ENCODE peak calls at places on chromosomes 1 and 21, in eight cellular contexts. N is choroid plexus epithelial cell; J is HFFc6; L is CD8-positive, alpha-beta T cell; X is epithelial cell of esophagus; S is BJ; G is heart right ventricle; Y is AG04450. F is an unnamed sample.

GRCh38 chr1:218571515-218571914 is 226.4 kb downstream of the TGFB2 start:
- DNase-seq in X (no peak), J (no peak), L (no peak), G (no peak), N (no peak), Y (no peak), S (no peak), F (no peak)

GRCh38 chr1:214503553-214503952 is 47.8 kb downstream of the PTPN14 start:
- DNase-seq in L (no peak), J (no peak), N (no peak), Y (no peak), X (peak), G (no peak), S (no peak), F (no peak)

GRCh38 chr1:41843378-41843777 is 75.3 kb downstream of the HIVEP3 start:
- DNase-seq in L (no peak), Y (peak), G (no peak), X (peak), S (peak), N (peak), J (peak), F (no peak)

GRCh38 chr1:76802094-76802493 is 65.2 kb upstream of the ST6GALNAC5 start:
- DNase-seq in S (no peak), L (no peak), Y (no peak), J (no peak), G (no peak), X (no peak), N (no peak), F (no peak)

GRCh38 chr1:11355594-11356467 is 82.8 kb downstream of the UBIAD1 start:
- DNase-seq in S (no peak), J (no peak), L (no peak), N (no peak), X (no peak), Y (no peak), G (no peak), F (no peak)

GRCh38 chr1:116806245-116806644 is 52.0 kb downstream of the CD2 start:
- DNase-seq in L (no peak), Y (no peak), X (no peak), N (no peak), G (no peak), S (no peak), J (no peak), F (no peak)

GRCh38 chr1:210234254-210234747 is 1.7 kb downstream of the SERTAD4 start:
- DNase-seq in J (no peak), Y (no peak), G (no peak), N (no peak), L (no peak), S (no peak), X (no peak), F (no peak)

GRCh38 chr1:10626011-10626731 is 151.4 kb downstream of the PEX14 start:
- DNase-seq in N (no peak), L (no peak), J (no peak), X (no peak), S (no peak), Y (no peak), G (no peak), F (no peak)

GRCh38 chr1:167122568-167122967 is 28.7 kb downstream of the STYXL2 start:
- DNase-seq in Y (no peak), L (no peak), X (no peak), J (no peak), N (no peak), S (no peak), G (no peak), F (no peak)

GRCh38 chr1:161473363-161473762 is 31.9 kb upstream of the FCGR2A start:
- DNase-seq in J (peak), N (peak), L (no peak), S (no peak), X (peak), Y (no peak), G (no peak), F (no peak)

GRCh38 chr1:70140343-70140742 is 65.0 kb downstream of the LRRC40 start:
- DNase-seq in Y (no peak), J (peak), S (no peak), N (peak), L (no peak), G (peak), X (no peak), F (no peak)

GRCh38 chr1:231693361-231694080 is 66.9 kb downstream of the DISC1 start:
- DNase-seq in J (no peak), S (no peak), Y (no peak), N (no peak), L (no peak), G (no peak), X (no peak), F (no peak)

GRCh38 chr1:97451422-97451821 is 469.4 kb downstream of the DPYD start:
- DNase-seq in J (no peak), L (no peak), N (peak), Y (no peak), G (no peak), X (peak), S (no peak), F (no peak)

GRCh38 chr1:190667914-190668313 is 190.2 kb upstream of the BRINP3 start:
- DNase-seq in S (no peak), X (no peak), L (no peak), G (no peak), N (no peak), Y (no peak), J (no peak), F (no peak)

GRCh38 chr1:51515312-51515960 is 3.6 kb downstream of the EPS15 start:
- DNase-seq in L (no peak), G (no peak), S (no peak), N (no peak), X (no peak), J (no peak), Y (no peak), F (no peak)

GRCh38 chr1:111471012-111471411 is 2.8 kb upstream of the C1orf162 start:
- DNase-seq in X (no peak), N (no peak), Y (no peak), G (peak), S (no peak), L (peak), J (no peak), F (no peak)

GRCh38 chr21:31732538-31732864 is 583 bp upstream of the SCAF4 start:
- DNase-seq in S (no peak), N (no peak), Y (no peak), L (no peak), J (no peak), X (no peak), G (no peak), F (no peak)

GRCh38 chr21:42690586-42690985 is 37.2 kb downstream of the PDE9A start:
- DNase-seq in L (no peak), X (no peak), N (no peak), S (no peak), G (no peak), J (no peak), Y (no peak), F (no peak)

GRCh38 chr1:161953256-161953920 is 70.3 kb downstream of the OLFML2B start:
- DNase-seq in N (no peak), L (no peak), S (no peak), J (no peak), Y (no peak), X (no peak), G (no peak), F (no peak)

GRCh38 chr1:12178511-12178910 is 11.7 kb downstream of the TNFRSF1B start:
- DNase-seq in S (no peak), X (no peak), J (no peak), Y (no peak), N (no peak), L (no peak), G (no peak), F (no peak)

GRCh38 chr1:14795589-14795988 is 197.1 kb downstream of the KAZN start:
- DNase-seq in Y (no peak), X (no peak), L (no peak), N (no peak), J (no peak), S (no peak), G (no peak), F (no peak)

GRCh38 chr21:36069713-36070573 is at the start of gene CBR1:
- DNase-seq in X (peak), J (peak), L (peak), Y (peak), N (peak), G (peak), S (peak), F (peak)
- TF ChIP-seq CTCF in X (no peak), J (peak), L (no peak), Y (no peak), N (no peak), G (no peak), S (no peak), F (no peak)

DNA sequence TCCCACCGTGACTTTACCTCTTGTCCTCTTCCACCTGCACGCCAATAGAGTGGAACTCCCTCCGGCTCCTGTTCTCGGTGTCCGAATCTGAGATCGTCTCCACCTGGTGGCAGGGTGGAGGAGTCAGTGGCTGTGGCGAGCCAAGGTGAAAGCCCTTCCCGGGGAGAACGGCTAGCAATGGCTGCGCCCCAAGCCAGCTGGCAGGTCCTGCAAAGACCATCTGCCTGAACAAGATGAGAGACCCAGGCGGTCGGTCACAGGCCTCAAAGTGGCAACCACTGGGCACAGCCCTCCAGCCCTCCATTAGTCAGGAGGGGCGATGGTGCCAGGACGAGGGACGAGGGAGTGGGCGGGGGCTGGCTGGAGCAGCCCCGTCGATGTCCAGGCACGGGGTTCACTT is 25.4 kb upstream of the SMIM12 start:
- DNase-seq in J (no peak), S (no peak), G (no peak), L (no peak), N (no peak), Y (no peak), X (no peak), F (no peak)
- TF ChIP-seq CTCF in J (peak), S (no peak), G (no peak), L (no peak), N (no peak), Y (no peak), X (no peak), F (no peak)

DNA sequence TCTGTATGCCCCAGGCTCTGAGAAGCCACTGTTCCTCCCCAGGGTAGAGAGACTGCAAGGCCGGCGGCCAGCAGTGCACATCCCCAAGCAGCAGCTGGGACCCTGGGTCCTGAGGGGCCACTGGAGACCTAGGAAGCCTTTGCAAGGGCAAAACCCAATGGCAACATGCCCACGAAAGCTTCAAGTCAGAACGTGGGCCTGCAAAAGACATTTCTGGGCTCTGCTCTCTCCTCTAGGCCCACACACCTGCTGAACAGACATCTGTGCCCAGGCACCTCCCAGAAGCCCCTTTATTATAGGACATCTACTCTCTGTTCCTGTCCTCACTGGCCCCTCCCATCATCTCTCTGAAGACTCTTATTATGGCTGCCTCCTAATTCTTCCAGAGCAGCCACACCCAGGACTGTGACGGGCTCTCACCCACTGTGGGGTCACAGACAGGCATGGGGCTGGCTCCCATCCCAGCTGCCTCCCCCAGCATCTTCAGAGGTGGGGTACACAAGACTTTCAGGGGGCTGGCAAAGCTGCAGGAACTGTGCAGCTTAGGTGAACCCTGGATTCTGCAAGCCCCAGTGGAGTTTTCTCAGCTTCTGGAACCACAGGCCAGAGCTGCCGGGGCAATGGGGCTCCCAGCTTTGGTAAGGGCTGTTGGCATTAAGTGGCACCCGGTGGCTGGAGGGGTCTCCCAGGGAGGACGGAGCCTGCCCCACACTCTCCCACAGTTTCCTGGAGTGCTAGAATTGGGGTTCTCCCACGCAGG is 12.6 kb downstream of the TRIM11 start:
- DNase-seq in S (no peak), X (no peak), L (no peak), J (no peak), G (no peak), Y (no peak), N (no peak), F (no peak)
- TF ChIP-seq CTCF in S (no peak), X (no peak), L (no peak), J (peak), G (no peak), Y (no peak), N (no peak), F (no peak)

DNA sequence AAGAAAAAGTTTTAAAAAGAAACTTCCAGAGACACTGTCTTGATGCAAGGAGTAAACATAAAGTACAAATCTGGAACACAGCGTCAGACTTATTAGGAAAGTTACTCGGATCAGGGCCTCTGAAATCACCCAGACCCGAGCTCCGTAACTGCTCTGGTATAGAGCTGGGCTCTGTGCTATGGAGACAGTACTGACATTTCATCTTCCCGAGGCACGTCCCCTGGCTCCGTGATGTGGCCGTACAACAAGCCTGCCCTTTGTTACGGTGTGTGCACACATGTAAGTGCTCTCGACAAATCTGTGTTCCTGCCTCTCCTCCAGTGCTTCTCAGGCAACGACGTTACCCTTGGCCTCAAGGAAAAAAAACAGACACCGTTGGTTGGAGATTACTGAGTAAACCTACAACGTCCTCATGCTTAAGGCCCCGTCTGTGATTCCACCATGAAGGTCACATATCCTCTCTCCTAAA is 107.0 kb upstream of the IRF2BP2 start:
- DNase-seq in Y (no peak), G (no peak), J (no peak), X (no peak), N (no peak), S (no peak), L (no peak), F (no peak)
- TF ChIP-seq CTCF in Y (no peak), G (no peak), J (no peak), X (no peak), N (no peak), S (no peak), L (no peak), F (no peak)

GRCh38 chr1:29698033-29698432 is 461.7 kb downstream of the PTPRU start:
- DNase-seq in N (peak), J (peak), X (peak), Y (no peak), S (no peak), L (no peak), G (no peak), F (no peak)
- TF ChIP-seq CTCF in N (peak), J (peak), X (peak), Y (peak), S (peak), L (no peak), G (no peak), F (peak)

DNA sequence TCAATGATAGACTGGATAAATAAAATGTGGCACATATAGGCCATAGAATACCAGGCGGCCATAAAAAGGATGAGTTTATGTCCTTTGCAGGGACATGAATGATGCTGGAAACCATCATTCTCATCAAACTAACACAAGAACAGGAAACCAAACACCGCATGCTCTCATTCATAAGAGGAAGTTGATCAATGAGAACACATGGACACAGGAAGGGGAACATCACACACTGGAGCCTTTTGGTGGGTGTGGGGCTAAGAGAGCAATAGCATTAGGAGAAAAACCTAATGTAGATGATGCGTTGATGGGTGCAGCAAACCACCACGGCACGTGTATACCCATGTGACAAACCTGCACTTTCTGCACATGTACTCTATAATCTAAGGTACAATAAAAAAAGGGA is 883.4 kb upstream of the PRMT6 start:
- DNase-seq in Y (no peak), J (no peak), N (no peak), S (no peak), G (no peak), X (no peak), L (no peak), F (no peak)
- TF ChIP-seq CTCF in Y (no peak), J (no peak), N (no peak), S (no peak), G (no peak), X (no peak), L (no peak), F (no peak)

DNA sequence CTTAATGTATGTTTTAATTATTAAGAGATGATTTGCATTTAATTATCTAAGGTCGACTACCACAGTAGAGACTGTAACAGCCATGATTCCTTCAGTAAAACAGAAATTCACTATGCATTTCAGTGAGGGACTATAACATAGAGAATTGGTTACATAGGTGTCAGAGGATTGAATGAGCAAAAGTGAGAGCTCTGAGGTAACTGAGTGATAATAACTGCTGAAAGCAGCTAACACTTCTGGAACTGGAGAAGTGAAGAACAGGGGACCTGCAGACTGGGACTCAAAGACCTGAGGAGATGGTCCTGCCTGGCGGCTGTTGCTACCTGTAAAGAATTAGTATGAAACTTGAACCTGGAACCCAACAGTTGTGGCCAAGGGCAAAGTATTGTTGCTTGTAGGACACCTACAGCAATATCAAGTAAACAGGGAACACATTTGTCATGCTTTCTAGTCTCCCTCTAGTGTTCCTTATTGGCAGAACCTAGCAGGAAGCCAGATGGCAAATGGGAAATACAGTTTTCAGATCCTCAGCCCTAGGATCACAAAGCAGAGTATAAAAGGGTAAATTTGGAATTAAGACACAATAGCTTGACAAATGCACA is 110.6 kb downstream of the HS2ST1 start:
- DNase-seq in G (no peak), X (peak), N (peak), Y (no peak), S (no peak), J (peak), L (no peak), F (no peak)
- TF ChIP-seq CTCF in G (peak), X (peak), N (peak), Y (peak), S (peak), J (peak), L (no peak), F (no peak)

DNA sequence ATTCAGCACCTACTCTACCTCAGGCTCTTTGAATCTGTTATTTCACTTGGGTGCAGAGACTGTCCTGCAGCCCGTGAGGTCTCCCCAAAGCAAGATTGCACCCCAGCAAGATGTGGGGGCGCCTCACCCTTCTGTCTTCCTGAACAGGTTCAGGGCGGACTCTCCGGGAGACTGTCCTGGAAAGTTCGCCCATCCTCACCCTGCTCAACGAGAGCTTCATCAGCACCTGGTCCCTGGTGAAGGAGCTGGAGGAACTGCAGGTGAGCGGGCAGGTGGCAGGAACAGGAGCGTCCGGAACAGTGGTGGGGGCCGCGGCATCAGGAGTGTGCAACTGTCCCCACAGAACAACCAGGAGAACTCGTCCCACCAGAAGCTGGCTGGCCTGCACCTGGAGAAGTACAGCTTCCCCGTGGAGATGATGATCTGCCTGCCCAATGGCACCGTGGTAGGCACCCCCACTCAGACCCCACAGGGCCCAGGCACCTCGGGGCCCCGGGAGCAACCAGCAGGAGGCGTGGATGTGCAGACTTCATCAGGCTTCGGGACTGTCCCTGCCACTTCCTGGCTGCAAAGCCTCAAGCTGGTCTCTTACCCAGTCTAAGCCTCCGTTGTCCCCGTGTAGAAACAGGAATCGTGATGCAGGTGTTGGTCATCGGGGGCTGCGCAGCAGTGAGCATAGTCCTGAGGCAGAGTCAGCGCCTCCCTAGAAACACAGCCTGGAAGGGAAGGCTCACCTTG is 5.9 kb upstream of the MTFR1L start:
- DNase-seq in L (no peak), Y (no peak), X (no peak), N (no peak), S (no peak), J (no peak), G (no peak), F (no peak)
- TF ChIP-seq CTCF in L (no peak), Y (no peak), X (no peak), N (peak), S (no peak), J (peak), G (no peak), F (no peak)

GRCh38 chr1:207981976-207982375 is 71.1 kb upstream of the CD34 start:
- DNase-seq in X (no peak), L (no peak), J (no peak), N (peak), S (no peak), Y (no peak), G (no peak), F (no peak)
- TF ChIP-seq CTCF in X (peak), L (no peak), J (peak), N (peak), S (peak), Y (peak), G (peak), F (peak)

F was measured in mesothelial cell of epicardium.